ENCODE peak calls at places on chromosomes 11 and 22, in six cellular contexts. D, C, G, F, B and J are unnamed samples.

GRCh38 chr11:115613986-115614625 is 109.9 kb upstream of the CADM1 start:
- DNase-seq in D (no peak), C (no peak), G (peak), F (no peak), B (no peak), J (peak)

GRCh38 chr11:109547356-109548027 is 125.5 kb downstream of the C11orf87 start:
- DNase-seq in D (no peak), C (no peak), G (peak), F (peak), B (no peak), J (peak)

GRCh38 chr11:47130541-47130940 is 46.1 kb downstream of the ARFGAP2 start:
- DNase-seq in D (no peak), C (peak), G (no peak), F (peak), B (no peak), J (no peak)

GRCh38 chr22:20131593-20131855 is at the start of gene ZDHHC8:
- DNase-seq in D (no peak), C (no peak), G (no peak), F (no peak), B (no peak), J (no peak)

GRCh38 chr11:63929616-63930015 is 9.2 kb upstream of the NAA40 start:
- DNase-seq in D (no peak), C (no peak), G (no peak), F (no peak), B (no peak), J (no peak)

GRCh38 chr11:46343520-46343919 is 3.7 kb upstream of the DGKZ start:
- DNase-seq in D (no peak), C (no peak), G (no peak), F (peak), B (no peak), J (no peak)

GRCh38 chr22:46065733-46066454 is 84.4 kb upstream of the PPARA start:
- DNase-seq in D (no peak), C (no peak), G (no peak), F (no peak), B (no peak), J (no peak)

GRCh38 chr11:17161515-17161914 is 46.3 kb downstream of the PIK3C2A start:
- DNase-seq in D (no peak), C (no peak), G (no peak), F (no peak), B (no peak), J (no peak)

GRCh38 chr22:42459273-42460040 is 27.3 kb upstream of the NFAM1 start:
- DNase-seq in D (no peak), C (no peak), G (no peak), F (peak), B (no peak), J (no peak)

GRCh38 chr11:46298699-46299424 is 21.4 kb downstream of the CREB3L1 start:
- DNase-seq in D (no peak), C (no peak), G (peak), F (no peak), B (no peak), J (peak)

GRCh38 chr11:10029386-10030121 is 264.5 kb downstream of the SBF2 start:
- DNase-seq in D (no peak), C (no peak), G (no peak), F (no peak), B (no peak), J (no peak)

GRCh38 chr11:92932023-92932422 is 37.4 kb upstream of the MTNR1B start:
- DNase-seq in D (no peak), C (no peak), G (peak), F (peak), B (no peak), J (no peak)

GRCh38 chr11:93491941-93492340 is 51.2 kb downstream of the SMCO4 start:
- DNase-seq in D (no peak), C (no peak), G (no peak), F (no peak), B (no peak), J (no peak)

GRCh38 chr11:63583288-63583687 is 20.1 kb upstream of the PLAAT2 start:
- DNase-seq in D (no peak), C (no peak), G (no peak), F (no peak), B (no peak), J (no peak)

GRCh38 chr22:19981171-19981960 is 35.3 kb downstream of the ARVCF start:
- DNase-seq in D (no peak), C (no peak), G (no peak), F (no peak), B (no peak), J (no peak)

GRCh38 chr11:131913267-131913666 is 542.9 kb downstream of the NTM start:
- DNase-seq in D (no peak), C (no peak), G (peak), F (no peak), B (no peak), J (no peak)

GRCh38 chr22:43882122-43882767 is 9.6 kb downstream of the PNPLA5 start:
- DNase-seq in D (no peak), C (peak), G (no peak), F (no peak), B (no peak), J (no peak)

GRCh38 chr22:30802202-30803166 is 107.8 kb downstream of the OSBP2 start:
- DNase-seq in D (peak), C (peak), G (peak), F (peak), B (peak), J (peak)

GRCh38 chr11:101438126-101438525 is 145.7 kb downstream of the TRPC6 start:
- DNase-seq in D (no peak), C (no peak), G (no peak), F (no peak), B (no peak), J (no peak)

GRCh38 chr11:127890026-127890611 is 697.2 kb downstream of the ETS1 start:
- DNase-seq in D (no peak), C (no peak), G (peak), F (no peak), B (no peak), J (no peak)

GRCh38 chr11:50214376-50214775 is 181.7 kb downstream of the OR4C45 start:
- DNase-seq in D (no peak), C (no peak), G (no peak), F (no peak), B (no peak), J (no peak)

GRCh38 chr11:33867566-33867965 is 24.3 kb downstream of the LMO2 start:
- DNase-seq in D (no peak), C (no peak), G (no peak), F (no peak), B (no peak), J (no peak)

GRCh38 chr22:19629331-19629719 is 85.0 kb upstream of the SEPTIN5 start:
- DNase-seq in D (no peak), C (peak), G (no peak), F (no peak), B (no peak), J (no peak)

GRCh38 chr22:41523464-41524221 is 20.6 kb downstream of the POLR3H start:
- DNase-seq in D (no peak), C (peak), G (peak), F (peak), B (no peak), J (peak)

GRCh38 chr11:93287434-93287833 is 43.1 kb upstream of the DEUP1 start:
- DNase-seq in D (no peak), C (no peak), G (no peak), F (no peak), B (no peak), J (no peak)

GRCh38 chr11:65262775-65263174 is 1.0 kb downstream of the POLA2 start:
- DNase-seq in D (no peak), C (no peak), G (no peak), F (no peak), B (no peak), J (no peak)

GRCh38 chr11:60844045-60844869 is 2.3 kb downstream of the CCDC86 start:
- DNase-seq in D (no peak), C (no peak), G (peak), F (no peak), B (no peak), J (peak)

GRCh38 chr11:17263803-17264202 is 12.7 kb upstream of the NUCB2 start:
- DNase-seq in D (no peak), C (no peak), G (peak), F (no peak), B (no peak), J (no peak)

GRCh38 chr11:120212259-120212888 is 1.5 kb downstream of the OAF start:
- DNase-seq in D (no peak), C (no peak), G (peak), F (no peak), B (no peak), J (peak)

GRCh38 chr11:93857413-93858185 is 7.2 kb upstream of the VSTM5 start:
- DNase-seq in D (no peak), C (no peak), G (no peak), F (no peak), B (no peak), J (no peak)

GRCh38 chr22:45475063-45475747 is 27.5 kb upstream of the FBLN1 start:
- DNase-seq in D (no peak), C (no peak), G (peak), F (peak), B (no peak), J (no peak)

GRCh38 chr22:45199723-45200122 is 36.0 kb downstream of the NUP50 start:
- DNase-seq in D (no peak), C (no peak), G (no peak), F (no peak), B (no peak), J (no peak)

GRCh38 chr22:36829370-36830002 is 12.7 kb upstream of the PVALB start:
- DNase-seq in D (no peak), C (no peak), G (no peak), F (no peak), B (no peak), J (no peak)

GRCh38 chr11:9838961-9839360 is 175.1 kb downstream of the SWAP70 start:
- DNase-seq in D (no peak), C (no peak), G (no peak), F (peak), B (no peak), J (no peak)

GRCh38 chr11:14125529-14125928 is 163.0 kb downstream of the SPON1 start:
- DNase-seq in D (no peak), C (no peak), G (no peak), F (no peak), B (no peak), J (no peak)

GRCh38 chr22:23115825-23116494 is 25.8 kb downstream of the RSPH14 start:
- DNase-seq in D (no peak), C (no peak), G (no peak), F (no peak), B (no peak), J (no peak)

GRCh38 chr11:8839957-8840945 is 70.7 kb upstream of the AKIP1 start:
- DNase-seq in D (peak), C (peak), G (peak), F (peak), B (peak), J (peak)

GRCh38 chr11:17859552-17859951 is 125.0 kb downstream of the KCNC1 start:
- DNase-seq in D (no peak), C (no peak), G (no peak), F (no peak), B (no peak), J (no peak)

GRCh38 chr11:123250811-123251655 is 56.0 kb upstream of the CLMP start:
- DNase-seq in D (no peak), C (no peak), G (no peak), F (no peak), B (no peak), J (no peak)

GRCh38 chr22:23180893-23181762 is 819 bp downstream of the BCR start:
- DNase-seq in D (no peak), C (no peak), G (no peak), F (peak), B (no peak), J (no peak)

GRCh38 chr11:44861829-44862545 is 88.7 kb downstream of the TP53I11 start:
- DNase-seq in D (no peak), C (peak), G (peak), F (peak), B (no peak), J (peak)
- H2BK120ac ChIP-seq in D (peak), C (peak), G (peak), F (no peak), B (peak), J (peak)

GRCh38 chr11:68120212-68121066 is 749 bp downstream of the CHKA start:
- DNase-seq in D (peak), C (peak), G (peak), F (peak), B (no peak), J (peak)

GRCh38 chr11:68116892-68117435 is 4.2 kb downstream of the CHKA start:
- DNase-seq in D (no peak), C (no peak), G (no peak), F (no peak), B (no peak), J (no peak)

GRCh38 chr11:68117896-68118470 is 3.2 kb downstream of the CHKA start:
- DNase-seq in D (no peak), C (peak), G (no peak), F (peak), B (no peak), J (peak)

GRCh38 chr11:68121067-68121899 is at the start of gene CHKA:
- DNase-seq in D (peak), C (peak), G (peak), F (peak), B (peak), J (peak)

GRCh38 chr11:68118753-68119448 is 2.3 kb downstream of the CHKA start:
- DNase-seq in D (no peak), C (no peak), G (peak), F (no peak), B (no peak), J (peak)
- H2BK120ac ChIP-seq in D (no peak), C (no peak), G (no peak), F (no peak), B (no peak), J (no peak)

DNA sequence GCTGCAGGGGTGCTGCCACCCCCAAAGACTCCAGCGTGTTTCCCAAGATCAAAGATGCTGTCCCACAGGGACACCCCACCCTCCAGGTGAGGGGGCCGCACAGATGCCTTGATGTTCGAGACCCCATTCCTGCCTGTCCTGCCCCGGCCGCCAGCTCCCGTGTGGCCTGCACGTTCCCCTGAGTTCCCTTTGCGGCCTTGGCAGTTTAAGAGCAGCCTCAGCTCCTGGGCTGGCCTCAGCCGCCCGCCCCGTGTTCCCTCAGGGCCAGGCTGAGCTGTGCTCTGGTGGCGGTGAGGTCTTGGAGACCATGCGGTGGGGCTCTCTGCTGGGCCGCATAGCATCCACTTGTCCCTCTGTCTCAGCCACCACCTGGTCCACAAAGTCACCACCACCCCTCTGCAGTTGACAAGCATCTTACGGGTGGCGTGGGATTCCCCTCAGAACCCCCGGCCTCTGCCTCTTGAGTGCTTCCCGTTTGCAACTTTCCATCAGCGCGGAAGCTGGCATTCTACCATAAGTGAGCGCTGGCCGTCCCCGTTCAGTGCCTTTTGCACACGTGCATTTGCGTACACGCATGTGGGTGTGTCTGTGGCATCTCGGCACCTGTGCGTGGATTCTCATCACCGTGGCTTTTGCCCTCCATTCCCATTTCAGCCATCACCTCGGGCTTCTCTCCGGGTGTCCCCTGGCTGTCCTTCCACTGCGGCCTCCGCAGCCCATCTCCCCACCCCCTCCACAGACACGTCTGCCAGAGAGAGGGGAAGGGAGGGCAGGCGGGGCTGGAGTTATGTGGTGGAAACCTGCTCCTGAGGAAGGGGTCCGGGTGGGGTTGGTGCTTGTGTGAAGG is 35.9 kb downstream of the CTTN start:
- DNase-seq in D (no peak), C (no peak), G (no peak), F (no peak), B (no peak), J (no peak)
- H2BK120ac ChIP-seq in D (no peak), C (no peak), G (no peak), F (no peak), B (no peak), J (no peak)

GRCh38 chr11:126098204-126098769 is 35.6 kb upstream of the CDON start:
- DNase-seq in D (no peak), C (no peak), G (no peak), F (no peak), B (no peak), J (no peak)
- H2BK120ac ChIP-seq in D (no peak), C (no peak), G (no peak), F (no peak), B (no peak), J (no peak)

GRCh38 chr11:68342459-68343158 is 30.2 kb downstream of the LRP5 start:
- DNase-seq in D (no peak), C (peak), G (no peak), F (peak), B (peak), J (peak)

GRCh38 chr11:68341557-68342458 is 29.4 kb downstream of the LRP5 start:
- DNase-seq in D (no peak), C (no peak), G (no peak), F (peak), B (no peak), J (peak)

GRCh38 chr11:68340784-68341556 is 28.6 kb downstream of the LRP5 start:
- DNase-seq in D (no peak), C (no peak), G (no peak), F (no peak), B (no peak), J (peak)

GRCh38 chr11:68345776-68346728 is 33.7 kb downstream of the LRP5 start:
- DNase-seq in D (no peak), C (no peak), G (no peak), F (no peak), B (no peak), J (no peak)

GRCh38 chr11:68343761-68344256 is 31.4 kb downstream of the LRP5 start:
- DNase-seq in D (no peak), C (no peak), G (no peak), F (no peak), B (no peak), J (no peak)
- H2BK120ac ChIP-seq in D (no peak), C (no peak), G (no peak), F (no peak), B (no peak), J (no peak)

DNA sequence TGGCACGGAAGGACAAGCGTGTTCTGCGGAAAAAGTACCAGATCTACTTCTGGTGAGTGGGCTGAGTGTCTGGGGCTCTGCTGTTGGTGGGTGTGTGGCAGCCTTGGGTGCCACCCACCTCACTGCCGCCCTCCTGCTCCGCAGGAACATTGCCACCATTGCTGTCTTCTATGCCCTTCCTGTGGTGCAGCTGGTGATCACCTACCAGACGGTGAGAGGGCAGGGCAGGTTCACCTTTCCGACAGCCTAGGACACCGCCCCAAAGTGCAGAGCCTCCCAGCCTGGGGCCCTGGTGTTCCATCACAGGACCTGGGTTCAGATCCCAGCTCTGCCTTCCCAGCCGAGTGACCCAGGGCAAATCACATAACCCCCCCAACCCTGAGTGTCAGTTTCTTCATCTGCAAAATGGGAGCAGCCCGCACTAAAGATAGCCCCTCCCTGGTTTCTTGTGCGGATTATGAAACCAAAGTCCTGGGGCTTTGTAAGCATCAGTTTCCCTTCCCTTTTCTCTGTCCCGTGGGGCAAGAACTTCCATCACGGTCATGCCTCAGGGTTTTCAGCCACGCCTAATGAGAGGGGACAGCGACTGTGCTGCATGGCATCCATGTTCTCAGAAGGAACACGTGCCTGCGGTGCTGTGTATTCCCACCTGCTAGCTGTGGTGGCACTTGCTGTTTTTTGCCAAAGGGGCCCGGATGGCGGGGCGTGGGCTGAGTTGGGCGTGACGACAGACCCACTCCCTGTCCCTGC is 9.8 kb upstream of the TAGLN start:
- DNase-seq in D (no peak), C (no peak), G (no peak), F (no peak), B (no peak), J (no peak)
- H2BK120ac ChIP-seq in D (no peak), C (no peak), G (no peak), F (no peak), B (no peak), J (no peak)

GRCh38 chr22:17847360-17848078 is 73.2 kb upstream of the BID start:
- DNase-seq in D (no peak), C (no peak), G (no peak), F (peak), B (no peak), J (no peak)

GRCh38 chr22:17844150-17844549 is 69.9 kb upstream of the BID start:
- DNase-seq in D (no peak), C (no peak), G (no peak), F (no peak), B (no peak), J (no peak)

GRCh38 chr22:17845340-17845739 is 71.1 kb upstream of the BID start:
- DNase-seq in D (no peak), C (no peak), G (no peak), F (no peak), B (no peak), J (no peak)

GRCh38 chr22:17845790-17846189 is 71.5 kb upstream of the BID start:
- DNase-seq in D (no peak), C (no peak), G (no peak), F (no peak), B (no peak), J (no peak)

GRCh38 chr22:17846326-17846992 is 72.2 kb upstream of the BID start:
- DNase-seq in D (no peak), C (no peak), G (no peak), F (no peak), B (no peak), J (no peak)
- H2BK120ac ChIP-seq in D (no peak), C (no peak), G (no peak), F (no peak), B (no peak), J (no peak)